ENCODE peak calls at places on chromosomes 2 and 18, in five cellular contexts. One of them, this sample, is unnamed.

GRCh38 chr18:79950440-79951341 is 762 bp downstream of the SLC66A2 start:
- DNase-seq in SJCRH30: no peak
- DNase-seq in stimulated activated CD4-positive, alpha-beta T cell treated with anti-CD3 and anti-CD28 coated beads, TNF-alpha, amount 100 ng/mL, for 48 hours: no peak
- DNase-seq in CD8-positive, alpha-beta memory T cell: no peak
- DNase-seq in fibroblast of pulmonary artery: no peak
- DNase-seq in this sample: peak

GRCh38 chr2:64454316-64455030 is 511 bp downstream of the LGALSL start:
- DNase-seq in CD8-positive, alpha-beta memory T cell: peak
- DNase-seq in SJCRH30: peak
- DNase-seq in fibroblast of pulmonary artery: peak
- DNase-seq in stimulated activated CD4-positive, alpha-beta T cell treated with anti-CD3 and anti-CD28 coated beads, TNF-alpha, amount 100 ng/mL, for 48 hours: peak
- DNase-seq in this sample: peak

GRCh38 chr2:44949329-44950151 is 8.0 kb downstream of the SIX3 start:
- DNase-seq in CD8-positive, alpha-beta memory T cell: no peak
- DNase-seq in stimulated activated CD4-positive, alpha-beta T cell treated with anti-CD3 and anti-CD28 coated beads, TNF-alpha, amount 100 ng/mL, for 48 hours: no peak
- DNase-seq in fibroblast of pulmonary artery: peak
- DNase-seq in SJCRH30: no peak
- DNase-seq in this sample: peak

GRCh38 chr18:9366126-9366714 is 31.6 kb downstream of the TWSG1 start:
- DNase-seq in stimulated activated CD4-positive, alpha-beta T cell treated with anti-CD3 and anti-CD28 coated beads, TNF-alpha, amount 100 ng/mL, for 48 hours: no peak
- DNase-seq in SJCRH30: no peak
- DNase-seq in fibroblast of pulmonary artery: peak
- DNase-seq in CD8-positive, alpha-beta memory T cell: no peak
- DNase-seq in this sample: peak

GRCh38 chr2:71603311-71603794 is 150.0 kb downstream of the DYSF start:
- DNase-seq in stimulated activated CD4-positive, alpha-beta T cell treated with anti-CD3 and anti-CD28 coated beads, TNF-alpha, amount 100 ng/mL, for 48 hours: no peak
- DNase-seq in CD8-positive, alpha-beta memory T cell: no peak
- DNase-seq in fibroblast of pulmonary artery: peak
- DNase-seq in SJCRH30: no peak
- DNase-seq in this sample: peak

GRCh38 chr2:110745048-110745447 is 12.7 kb downstream of the ACOXL start:
- DNase-seq in CD8-positive, alpha-beta memory T cell: no peak
- DNase-seq in stimulated activated CD4-positive, alpha-beta T cell treated with anti-CD3 and anti-CD28 coated beads, TNF-alpha, amount 100 ng/mL, for 48 hours: no peak
- DNase-seq in SJCRH30: no peak
- DNase-seq in fibroblast of pulmonary artery: no peak
- DNase-seq in this sample: no peak

GRCh38 chr18:477565-477964 is 22.9 kb downstream of the COLEC12 start:
- DNase-seq in stimulated activated CD4-positive, alpha-beta T cell treated with anti-CD3 and anti-CD28 coated beads, TNF-alpha, amount 100 ng/mL, for 48 hours: no peak
- DNase-seq in SJCRH30: no peak
- DNase-seq in fibroblast of pulmonary artery: no peak
- DNase-seq in CD8-positive, alpha-beta memory T cell: no peak
- DNase-seq in this sample: no peak

GRCh38 chr18:25921677-25922421 is 168.6 kb downstream of the SS18 start:
- DNase-seq in CD8-positive, alpha-beta memory T cell: peak
- DNase-seq in stimulated activated CD4-positive, alpha-beta T cell treated with anti-CD3 and anti-CD28 coated beads, TNF-alpha, amount 100 ng/mL, for 48 hours: peak
- DNase-seq in SJCRH30: peak
- DNase-seq in fibroblast of pulmonary artery: peak
- DNase-seq in this sample: peak

GRCh38 chr2:66575625-66576371 is 140.9 kb downstream of the MEIS1 start:
- DNase-seq in fibroblast of pulmonary artery: peak
- DNase-seq in CD8-positive, alpha-beta memory T cell: no peak
- DNase-seq in SJCRH30: peak
- DNase-seq in stimulated activated CD4-positive, alpha-beta T cell treated with anti-CD3 and anti-CD28 coated beads, TNF-alpha, amount 100 ng/mL, for 48 hours: no peak
- DNase-seq in this sample: peak

GRCh38 chr2:108235577-108235976 is 4.2 kb upstream of the SULT1C3 start:
- DNase-seq in SJCRH30: no peak
- DNase-seq in CD8-positive, alpha-beta memory T cell: no peak
- DNase-seq in fibroblast of pulmonary artery: no peak
- DNase-seq in stimulated activated CD4-positive, alpha-beta T cell treated with anti-CD3 and anti-CD28 coated beads, TNF-alpha, amount 100 ng/mL, for 48 hours: no peak
- DNase-seq in this sample: no peak

GRCh38 chr2:15983496-15983895 is 43.1 kb downstream of the MYCN start:
- DNase-seq in CD8-positive, alpha-beta memory T cell: no peak
- DNase-seq in stimulated activated CD4-positive, alpha-beta T cell treated with anti-CD3 and anti-CD28 coated beads, TNF-alpha, amount 100 ng/mL, for 48 hours: no peak
- DNase-seq in fibroblast of pulmonary artery: no peak
- DNase-seq in SJCRH30: peak
- DNase-seq in this sample: no peak

GRCh38 chr2:235030936-235031335 is 79.1 kb downstream of the SH3BP4 start:
- DNase-seq in fibroblast of pulmonary artery: no peak
- DNase-seq in stimulated activated CD4-positive, alpha-beta T cell treated with anti-CD3 and anti-CD28 coated beads, TNF-alpha, amount 100 ng/mL, for 48 hours: no peak
- DNase-seq in CD8-positive, alpha-beta memory T cell: no peak
- DNase-seq in SJCRH30: no peak
- DNase-seq in this sample: no peak

GRCh38 chr18:70139138-70139537 is 66.3 kb downstream of the RTTN start:
- DNase-seq in stimulated activated CD4-positive, alpha-beta T cell treated with anti-CD3 and anti-CD28 coated beads, TNF-alpha, amount 100 ng/mL, for 48 hours: no peak
- DNase-seq in fibroblast of pulmonary artery: no peak
- DNase-seq in CD8-positive, alpha-beta memory T cell: no peak
- DNase-seq in SJCRH30: no peak
- DNase-seq in this sample: no peak

GRCh38 chr2:5725794-5726463 is 33.7 kb downstream of the SOX11 start:
- DNase-seq in SJCRH30: peak
- DNase-seq in CD8-positive, alpha-beta memory T cell: no peak
- DNase-seq in fibroblast of pulmonary artery: peak
- DNase-seq in stimulated activated CD4-positive, alpha-beta T cell treated with anti-CD3 and anti-CD28 coated beads, TNF-alpha, amount 100 ng/mL, for 48 hours: no peak
- DNase-seq in this sample: no peak

GRCh38 chr2:154849482-154849881 is 151.0 kb downstream of the KCNJ3 start:
- DNase-seq in fibroblast of pulmonary artery: no peak
- DNase-seq in CD8-positive, alpha-beta memory T cell: no peak
- DNase-seq in SJCRH30: no peak
- DNase-seq in stimulated activated CD4-positive, alpha-beta T cell treated with anti-CD3 and anti-CD28 coated beads, TNF-alpha, amount 100 ng/mL, for 48 hours: no peak
- DNase-seq in this sample: no peak

GRCh38 chr2:224659726-224660125 is 56.4 kb downstream of the CCDC195 start:
- DNase-seq in stimulated activated CD4-positive, alpha-beta T cell treated with anti-CD3 and anti-CD28 coated beads, TNF-alpha, amount 100 ng/mL, for 48 hours: no peak
- DNase-seq in fibroblast of pulmonary artery: no peak
- DNase-seq in CD8-positive, alpha-beta memory T cell: no peak
- DNase-seq in SJCRH30: no peak
- DNase-seq in this sample: no peak